ENCODE peak calls at places on chromosome 18, in seven cellular contexts. C, M, K, S, E, L and R are unnamed samples.

GRCh38 chr18:75229437-75229836 is 18.8 kb downstream of the TSHZ1 start:
- DNase-seq in L (no peak), S (no peak), M (no peak), E (no peak), C (no peak), K (no peak), R (no peak)

GRCh38 chr18:44700652-44701051 is 20.0 kb downstream of the SETBP1 start:
- DNase-seq in L (no peak), M (peak), C (no peak), K (no peak), S (no peak), E (no peak), R (no peak)

GRCh38 chr18:3902676-3903075 is 452.7 kb downstream of the TGIF1 start:
- DNase-seq in E (no peak), L (no peak), S (no peak), K (no peak), C (no peak), M (peak), R (no peak)

GRCh38 chr18:53799134-53799533 is 425.3 kb downstream of the MBD2 start:
- DNase-seq in K (no peak), S (no peak), L (no peak), M (peak), C (peak), E (no peak), R (no peak)

GRCh38 chr18:8800041-8800441 is 94.7 kb downstream of the MTCL1 start:
- DNase-seq in L (no peak), M (peak), C (no peak), K (no peak), E (no peak), S (no peak), R (no peak)

GRCh38 chr18:62384610-62385097 is 59.5 kb downstream of the TNFRSF11A start:
- DNase-seq in E (no peak), M (peak), C (no peak), K (no peak), S (no peak), L (no peak), R (peak)

GRCh38 chr18:79366177-79367094 is 29.3 kb upstream of the NFATC1 start:
- DNase-seq in K (no peak), M (peak), S (no peak), E (no peak), L (no peak), C (no peak), R (peak)

GRCh38 chr18:3029215-3029972 is 16.4 kb upstream of the LPIN2 start:
- DNase-seq in K (no peak), S (no peak), M (peak), C (no peak), E (no peak), L (no peak), R (no peak)

GRCh38 chr18:13242797-13243196 is 24.2 kb downstream of the LDLRAD4 start:
- DNase-seq in S (no peak), L (no peak), M (no peak), E (no peak), C (no peak), K (peak), R (no peak)

GRCh38 chr18:48939368-48940097 is 11.2 kb downstream of the SMAD7 start:
- DNase-seq in M (peak), E (no peak), L (no peak), C (no peak), S (no peak), K (no peak), R (no peak)

GRCh38 chr18:26757263-26758019 is 108.1 kb downstream of the AQP4 start:
- DNase-seq in L (no peak), C (peak), M (no peak), S (peak), K (no peak), E (no peak), R (no peak)

GRCh38 chr18:22391571-22392359 is 25.9 kb downstream of the CTAGE1 start:
- DNase-seq in L (no peak), E (peak), M (peak), S (no peak), K (no peak), C (peak), R (no peak)

GRCh38 chr18:37264956-37265355 is 300.6 kb downstream of the CELF4 start:
- DNase-seq in K (no peak), M (no peak), C (no peak), E (no peak), S (no peak), L (no peak), R (no peak)

GRCh38 chr18:24991220-24991575 is 360.8 kb downstream of the ZNF521 start:
- DNase-seq in L (no peak), M (no peak), C (no peak), E (no peak), K (no peak), S (no peak), R (no peak)

GRCh38 chr18:67199993-67200617 is 316.4 kb downstream of the DSEL start:
- DNase-seq in M (peak), E (no peak), L (peak), K (no peak), S (no peak), C (peak), R (peak)

GRCh38 chr18:22813648-22814328 is 119.3 kb upstream of the RBBP8 start:
- DNase-seq in M (peak), K (no peak), S (no peak), L (peak), C (peak), E (no peak), R (no peak)

GRCh38 chr18:26584745-26585144 is 36.4 kb upstream of the KCTD1 start:
- DNase-seq in L (no peak), K (no peak), M (no peak), S (no peak), C (no peak), E (no peak), R (no peak)

GRCh38 chr18:21599585-21600525 is 649 bp downstream of the ESCO1 start:
- DNase-seq in E (no peak), K (peak), L (peak), C (no peak), M (peak), S (peak), R (peak)

GRCh38 chr18:36890598-36890997 is 61.7 kb downstream of the KIAA1328 start:
- DNase-seq in M (no peak), C (no peak), L (no peak), S (no peak), K (no peak), E (no peak), R (no peak)

GRCh38 chr18:8084160-8084559 is 517.0 kb downstream of the PTPRM start:
- DNase-seq in L (no peak), C (peak), K (no peak), S (no peak), E (no peak), M (peak), R (no peak)

GRCh38 chr18:72261562-72261961 is 282.6 kb downstream of the CBLN2 start:
- DNase-seq in S (no peak), K (no peak), E (no peak), L (no peak), M (no peak), C (no peak), R (no peak)

GRCh38 chr18:2894131-2894840 is 47.5 kb downstream of the EMILIN2 start:
- DNase-seq in L (no peak), C (no peak), E (no peak), M (no peak), K (no peak), S (no peak), R (no peak)

GRCh38 chr18:57523171-57523956 is 63.1 kb downstream of the FECH start:
- DNase-seq in E (no peak), M (no peak), C (no peak), L (no peak), S (no peak), K (no peak), R (no peak)

GRCh38 chr18:1585881-1586488 is 681.3 kb downstream of the ADCYAP1 start:
- DNase-seq in M (peak), C (peak), S (no peak), L (no peak), E (no peak), K (no peak), R (no peak)

GRCh38 chr18:31581498-31582197 is 10.0 kb upstream of the TTR start:
- DNase-seq in C (no peak), E (no peak), S (no peak), L (no peak), K (no peak), M (peak), R (no peak)

GRCh38 chr18:13139885-13140450 is 78.6 kb upstream of the LDLRAD4 start:
- DNase-seq in L (no peak), E (no peak), M (no peak), S (no peak), C (no peak), K (no peak), R (no peak)

GRCh38 chr18:48826806-48827205 is 124.0 kb downstream of the SMAD7 start:
- DNase-seq in C (no peak), L (no peak), S (no peak), K (peak), M (no peak), E (no peak), R (no peak)

GRCh38 chr18:41829648-41830516 is 125.2 kb upstream of the PIK3C3 start:
- DNase-seq in K (no peak), E (no peak), L (no peak), S (no peak), C (no peak), M (no peak), R (no peak)

GRCh38 chr18:79356435-79356834 is 39.3 kb upstream of the NFATC1 start:
- DNase-seq in L (no peak), C (no peak), E (no peak), S (no peak), M (no peak), K (no peak), R (no peak)

GRCh38 chr18:64002581-64002980 is 32.7 kb downstream of the SERPINB8 start:
- DNase-seq in M (no peak), K (no peak), E (no peak), L (no peak), C (no peak), S (no peak), R (no peak)

GRCh38 chr18:45353530-45353929 is 261.7 kb upstream of the SLC14A2 start:
- DNase-seq in L (no peak), M (no peak), K (no peak), S (no peak), E (no peak), C (no peak), R (no peak)

GRCh38 chr18:26458526-26459232 is 89.7 kb downstream of the KCTD1 start:
- DNase-seq in L (no peak), E (no peak), S (no peak), K (no peak), C (peak), M (peak), R (no peak)

GRCh38 chr18:67517224-67517765 is 775 bp upstream of the DSEL start:
- DNase-seq in C (no peak), M (no peak), E (no peak), K (no peak), S (no peak), L (peak), R (peak)